ENCODE peak calls at places on chromosomes 1 and 21, in four cellular contexts. F is activated CD4-positive, alpha-beta memory T cell treated with anti-CD3 and anti-CD28 coated beads, Interleukin-2, amount 10 ng/mL, durations not matched to agents 7 days and 5 days; A is midbrain; I is NCI-H69. H is an unnamed sample.

GRCh38 chr1:109501644-109502367 is 7.7 kb downstream of the AMIGO1 start:
- DNase-seq in I (no peak), A (no peak), F (no peak), H (no peak)

GRCh38 chr1:51568231-51568935 is 48.5 kb upstream of the OSBPL9 start:
- DNase-seq in I (no peak), F (no peak), A (no peak), H (no peak)

GRCh38 chr21:45792682-45793383 is 149.3 kb downstream of the PCBP3 start:
- DNase-seq in F (no peak), A (no peak), I (no peak), H (no peak)

GRCh38 chr21:29168874-29169273 is 38.4 kb downstream of the MAP3K7CL start:
- DNase-seq in A (no peak), F (no peak), I (peak; percentile 39), H (no peak)

GRCh38 chr1:26705788-26706237 is 10.0 kb downstream of the ARID1A start:
- DNase-seq in F (no peak), A (no peak), I (peak; percentile 31), H (no peak)

GRCh38 chr1:26584022-26584485 is 54.5 kb downstream of the RPS6KA1 start:
- DNase-seq in A (no peak), F (peak; percentile 30), I (peak; percentile 3), H (no peak)

GRCh38 chr1:100438375-100438774 is 86.1 kb downstream of the CDC14A start:
- DNase-seq in F (no peak), A (no peak), I (no peak), H (no peak)

GRCh38 chr1:85450832-85451231 is 14.1 kb downstream of the DDAH1 start:
- DNase-seq in A (no peak), F (no peak), I (no peak), H (no peak)

GRCh38 chr1:186008920-186009737 is 274.9 kb downstream of the HMCN1 start:
- DNase-seq in A (no peak), F (no peak), I (no peak), H (no peak)

GRCh38 chr1:244226440-244226839 is 175.4 kb downstream of the ZBTB18 start:
- DNase-seq in I (no peak), A (no peak), F (no peak), H (no peak)

GRCh38 chr1:193183019-193183643 is 3.3 kb downstream of the B3GALT2 start:
- DNase-seq in I (peak; percentile 79), A (peak; percentile 78), F (no peak), H (no peak)

GRCh38 chr1:203082571-203083462 is 3.0 kb downstream of the MYOG start:
- DNase-seq in F (no peak), I (peak; percentile 13), A (no peak), H (no peak)

GRCh38 chr1:9768983-9769382 is 54.8 kb downstream of the CLSTN1 start:
- DNase-seq in A (no peak), I (no peak), F (no peak), H (no peak)

GRCh38 chr1:154221815-154222081 is 993 bp downstream of the UBAP2L start:
- DNase-seq in F (no peak), A (no peak), I (peak; percentile 46), H (no peak)

GRCh38 chr1:9910080-9910424 is at the start of gene CTNNBIP1:
- DNase-seq in F (no peak), I (no peak), A (no peak), H (no peak)

GRCh38 chr1:12339410-12339809 is 109.6 kb downstream of the VPS13D start:
- DNase-seq in A (peak; percentile 13), I (peak; percentile 91), F (no peak), H (no peak)

GRCh38 chr1:77126309-77126708 is 92.9 kb downstream of the PIGK start:
- DNase-seq in F (no peak), I (peak; percentile 80), A (peak; percentile 49), H (peak; percentile 42)

GRCh38 chr1:160371346-160371631 is 4.4 kb downstream of the NHLH1 start:
- DNase-seq in A (no peak), F (no peak), I (no peak), H (no peak)

GRCh38 chr1:245441699-245442098 is 286.9 kb downstream of the KIF26B start:
- DNase-seq in F (no peak), I (peak; percentile 77), A (no peak), H (no peak)

GRCh38 chr1:241610056-241610815 is 29.9 kb downstream of the CHML start:
- DNase-seq in I (peak; percentile 81), A (no peak), F (no peak), H (no peak)

GRCh38 chr1:109834951-109835350 is 71.2 kb upstream of the EPS8L3 start:
- DNase-seq in F (no peak), A (no peak), I (no peak), H (no peak)

GRCh38 chr1:234975122-234975940 is 153.3 kb downstream of the TOMM20 start:
- DNase-seq in I (peak; percentile 98), F (no peak), A (no peak), H (no peak)